ENCODE peak calls at places on chromosome 5, in seven cellular contexts. One of them, this sample, is unnamed.

GRCh38 chr5:179255527-179256228 is 89.6 kb downstream of the ADAMTS2 start:
- DNase-seq in germinal center: no peak
- DNase-seq in sigmoid colon: peak; percentile 52
- DNase-seq in NCI-H460: no peak
- DNase-seq in GM12891: no peak
- DNase-seq in NCI-H1105: no peak
- DNase-seq in HCEC 1CT: no peak
- DNase-seq in this sample: no peak

GRCh38 chr5:96851312-96852062 is 24.8 kb upstream of the ERAP2 start:
- DNase-seq in germinal center: no peak
- DNase-seq in sigmoid colon: no peak
- DNase-seq in NCI-H460: no peak
- DNase-seq in GM12891: no peak
- DNase-seq in NCI-H1105: no peak
- DNase-seq in HCEC 1CT: no peak
- DNase-seq in this sample: no peak

GRCh38 chr5:90645024-90645610 is 86.5 kb downstream of the ADGRV1 start:
- DNase-seq in germinal center: no peak
- DNase-seq in sigmoid colon: no peak
- DNase-seq in NCI-H460: no peak
- DNase-seq in GM12891: no peak
- DNase-seq in NCI-H1105: no peak
- DNase-seq in HCEC 1CT: no peak
- DNase-seq in this sample: no peak

GRCh38 chr5:43981556-43981955 is 378.6 kb downstream of the NNT start:
- DNase-seq in germinal center: no peak
- DNase-seq in sigmoid colon: no peak
- DNase-seq in NCI-H460: no peak
- DNase-seq in GM12891: no peak
- DNase-seq in NCI-H1105: no peak
- DNase-seq in HCEC 1CT: no peak
- DNase-seq in this sample: no peak

GRCh38 chr5:81234299-81234698 is 1.2 kb downstream of the CKMT2 start:
- DNase-seq in germinal center: no peak
- DNase-seq in sigmoid colon: no peak
- DNase-seq in NCI-H460: no peak
- DNase-seq in GM12891: no peak
- DNase-seq in NCI-H1105: no peak
- DNase-seq in HCEC 1CT: no peak
- DNase-seq in this sample: no peak

GRCh38 chr5:143014017-143014651 is 244.0 kb downstream of the ARHGAP26 start:
- DNase-seq in germinal center: peak; percentile 36
- DNase-seq in sigmoid colon: no peak
- DNase-seq in NCI-H460: no peak
- DNase-seq in GM12891: no peak
- DNase-seq in NCI-H1105: no peak
- DNase-seq in HCEC 1CT: no peak
- DNase-seq in this sample: peak; percentile 31

GRCh38 chr5:98458004-98458403 is 315.5 kb upstream of the RGMB start:
- DNase-seq in germinal center: no peak
- DNase-seq in sigmoid colon: no peak
- DNase-seq in NCI-H460: no peak
- DNase-seq in GM12891: no peak
- DNase-seq in NCI-H1105: no peak
- DNase-seq in HCEC 1CT: peak; percentile 83
- DNase-seq in this sample: no peak

GRCh38 chr5:110335361-110336046 is 391.0 kb downstream of the TMEM232 start:
- DNase-seq in germinal center: no peak
- DNase-seq in sigmoid colon: no peak
- DNase-seq in NCI-H460: no peak
- DNase-seq in GM12891: no peak
- DNase-seq in NCI-H1105: no peak
- DNase-seq in HCEC 1CT: no peak
- DNase-seq in this sample: no peak

GRCh38 chr5:181234455-181235306 is 9.0 kb downstream of the RACK1 start:
- DNase-seq in germinal center: no peak
- DNase-seq in sigmoid colon: no peak
- DNase-seq in NCI-H460: no peak
- DNase-seq in GM12891: no peak
- DNase-seq in NCI-H1105: no peak
- DNase-seq in HCEC 1CT: no peak
- DNase-seq in this sample: no peak

GRCh38 chr5:75057551-75057950 is 5.2 kb upstream of the GCNT4 start:
- DNase-seq in germinal center: no peak
- DNase-seq in sigmoid colon: no peak
- DNase-seq in NCI-H460: no peak
- DNase-seq in GM12891: no peak
- DNase-seq in NCI-H1105: no peak
- DNase-seq in HCEC 1CT: no peak
- DNase-seq in this sample: no peak

GRCh38 chr5:136036991-136037705 is 8.4 kb downstream of the TGFBI start:
- DNase-seq in germinal center: peak; percentile 36
- DNase-seq in sigmoid colon: peak; percentile 85
- DNase-seq in NCI-H460: no peak
- DNase-seq in GM12891: no peak
- DNase-seq in NCI-H1105: no peak
- DNase-seq in HCEC 1CT: no peak
- DNase-seq in this sample: no peak

GRCh38 chr5:168238422-168238821 is 53.0 kb upstream of the WWC1 start:
- DNase-seq in germinal center: no peak
- DNase-seq in sigmoid colon: no peak
- DNase-seq in NCI-H460: no peak
- DNase-seq in GM12891: no peak
- DNase-seq in NCI-H1105: no peak
- DNase-seq in HCEC 1CT: no peak
- DNase-seq in this sample: no peak

GRCh38 chr5:81631124-81631523 is 119.8 kb downstream of the SSBP2 start:
- DNase-seq in germinal center: no peak
- DNase-seq in sigmoid colon: no peak
- DNase-seq in NCI-H460: no peak
- DNase-seq in GM12891: no peak
- DNase-seq in NCI-H1105: no peak
- DNase-seq in HCEC 1CT: no peak
- DNase-seq in this sample: no peak

GRCh38 chr5:113162770-113163169 is 186.2 kb downstream of the DCP2 start:
- DNase-seq in germinal center: no peak
- DNase-seq in sigmoid colon: no peak
- DNase-seq in NCI-H460: peak; percentile 36
- DNase-seq in GM12891: no peak
- DNase-seq in NCI-H1105: no peak
- DNase-seq in HCEC 1CT: peak; percentile 80
- DNase-seq in this sample: no peak

GRCh38 chr5:7873216-7873615 is 4.3 kb downstream of the MTRR start:
- DNase-seq in germinal center: no peak
- DNase-seq in sigmoid colon: no peak
- DNase-seq in NCI-H460: no peak
- DNase-seq in GM12891: no peak
- DNase-seq in NCI-H1105: no peak
- DNase-seq in HCEC 1CT: no peak
- DNase-seq in this sample: no peak

GRCh38 chr5:5470933-5471332 is 48.5 kb downstream of the ICE1 start:
- DNase-seq in germinal center: no peak
- DNase-seq in sigmoid colon: no peak
- DNase-seq in NCI-H460: no peak
- DNase-seq in GM12891: no peak
- DNase-seq in NCI-H1105: no peak
- DNase-seq in HCEC 1CT: no peak
- DNase-seq in this sample: no peak

GRCh38 chr5:179801304-179802206 is 5.1 kb downstream of the MGAT4B start:
- DNase-seq in germinal center: peak; percentile 82
- DNase-seq in sigmoid colon: peak; percentile 91
- DNase-seq in NCI-H460: no peak
- DNase-seq in GM12891: peak; percentile 86
- DNase-seq in NCI-H1105: no peak
- DNase-seq in HCEC 1CT: no peak
- DNase-seq in this sample: no peak

GRCh38 chr5:110159202-110159601 is 469.5 kb downstream of the MAN2A1 start:
- DNase-seq in germinal center: no peak
- DNase-seq in sigmoid colon: no peak
- DNase-seq in NCI-H460: peak; percentile 16
- DNase-seq in GM12891: no peak
- DNase-seq in NCI-H1105: no peak
- DNase-seq in HCEC 1CT: peak; percentile 76
- DNase-seq in this sample: no peak

GRCh38 chr5:3385874-3386536 is 209.6 kb upstream of the IRX1 start:
- DNase-seq in germinal center: no peak
- DNase-seq in sigmoid colon: no peak
- DNase-seq in NCI-H460: no peak
- DNase-seq in GM12891: no peak
- DNase-seq in NCI-H1105: no peak
- DNase-seq in HCEC 1CT: no peak
- DNase-seq in this sample: no peak

GRCh38 chr5:104352954-104353353 is 790.4 kb upstream of the NUDT12 start:
- DNase-seq in germinal center: no peak
- DNase-seq in sigmoid colon: no peak
- DNase-seq in NCI-H460: no peak
- DNase-seq in GM12891: no peak
- DNase-seq in NCI-H1105: no peak
- DNase-seq in HCEC 1CT: no peak
- DNase-seq in this sample: no peak

GRCh38 chr5:58887721-58888409 is 305.0 kb downstream of the RAB3C start:
- DNase-seq in germinal center: no peak
- DNase-seq in sigmoid colon: peak; percentile 68
- DNase-seq in NCI-H460: peak; percentile 45
- DNase-seq in GM12891: no peak
- DNase-seq in NCI-H1105: no peak
- DNase-seq in HCEC 1CT: peak; percentile 11
- DNase-seq in this sample: no peak

GRCh38 chr5:34854459-34855174 is 15.7 kb downstream of the TTC23L start:
- DNase-seq in germinal center: no peak
- DNase-seq in sigmoid colon: no peak
- DNase-seq in NCI-H460: no peak
- DNase-seq in GM12891: no peak
- DNase-seq in NCI-H1105: peak; percentile 61
- DNase-seq in HCEC 1CT: no peak
- DNase-seq in this sample: no peak

GRCh38 chr5:11737010-11737409 is 167.2 kb downstream of the CTNND2 start:
- DNase-seq in germinal center: no peak
- DNase-seq in sigmoid colon: no peak
- DNase-seq in NCI-H460: no peak
- DNase-seq in GM12891: no peak
- DNase-seq in NCI-H1105: no peak
- DNase-seq in HCEC 1CT: no peak
- DNase-seq in this sample: no peak

GRCh38 chr5:116442095-116442534 is 132.5 kb downstream of the SEMA6A start:
- DNase-seq in germinal center: no peak
- DNase-seq in sigmoid colon: no peak
- DNase-seq in NCI-H460: no peak
- DNase-seq in GM12891: no peak
- DNase-seq in NCI-H1105: peak; percentile 78
- DNase-seq in HCEC 1CT: peak; percentile 24
- DNase-seq in this sample: no peak

GRCh38 chr5:6576861-6577501 is 55.9 kb downstream of the NSUN2 start:
- DNase-seq in germinal center: peak; percentile 26
- DNase-seq in sigmoid colon: no peak
- DNase-seq in NCI-H460: peak; percentile 37
- DNase-seq in GM12891: no peak
- DNase-seq in NCI-H1105: peak; percentile 41
- DNase-seq in HCEC 1CT: peak; percentile 50
- DNase-seq in this sample: peak; percentile 66

GRCh38 chr5:123206618-123207320 is 117.7 kb downstream of the PRDM6 start:
- DNase-seq in germinal center: no peak
- DNase-seq in sigmoid colon: no peak
- DNase-seq in NCI-H460: no peak
- DNase-seq in GM12891: no peak
- DNase-seq in NCI-H1105: no peak
- DNase-seq in HCEC 1CT: no peak
- DNase-seq in this sample: no peak

GRCh38 chr5:60633336-60633735 is 66.6 kb downstream of the DEPDC1B start:
- DNase-seq in germinal center: no peak
- DNase-seq in sigmoid colon: no peak
- DNase-seq in NCI-H460: no peak
- DNase-seq in GM12891: no peak
- DNase-seq in NCI-H1105: no peak
- DNase-seq in HCEC 1CT: peak; percentile 17
- DNase-seq in this sample: no peak

GRCh38 chr5:146722361-146722779 is 156.2 kb downstream of the PPP2R2B start:
- DNase-seq in germinal center: no peak
- DNase-seq in sigmoid colon: no peak
- DNase-seq in NCI-H460: no peak
- DNase-seq in GM12891: no peak
- DNase-seq in NCI-H1105: no peak
- DNase-seq in HCEC 1CT: no peak
- DNase-seq in this sample: no peak

GRCh38 chr5:133155326-133155969 is 103.6 kb downstream of the HSPA4 start:
- DNase-seq in germinal center: no peak
- DNase-seq in sigmoid colon: no peak
- DNase-seq in NCI-H460: no peak
- DNase-seq in GM12891: no peak
- DNase-seq in NCI-H1105: no peak
- DNase-seq in HCEC 1CT: no peak
- DNase-seq in this sample: no peak

GRCh38 chr5:81121836-81122235 is 111.3 kb upstream of the CKMT2 start:
- DNase-seq in germinal center: no peak
- DNase-seq in sigmoid colon: no peak
- DNase-seq in NCI-H460: no peak
- DNase-seq in GM12891: no peak
- DNase-seq in NCI-H1105: no peak
- DNase-seq in HCEC 1CT: no peak
- DNase-seq in this sample: no peak

GRCh38 chr5:80594810-80595209 is 24.7 kb upstream of the ANKRD34B start:
- DNase-seq in germinal center: no peak
- DNase-seq in sigmoid colon: no peak
- DNase-seq in NCI-H460: no peak
- DNase-seq in GM12891: no peak
- DNase-seq in NCI-H1105: no peak
- DNase-seq in HCEC 1CT: no peak
- DNase-seq in this sample: no peak

GRCh38 chr5:134146651-134147544 is 29.9 kb downstream of the SKP1 start:
- DNase-seq in germinal center: no peak
- DNase-seq in sigmoid colon: no peak
- DNase-seq in NCI-H460: no peak
- DNase-seq in GM12891: no peak
- DNase-seq in NCI-H1105: no peak
- DNase-seq in HCEC 1CT: peak; percentile 5
- DNase-seq in this sample: no peak

GRCh38 chr5:73464016-73464745 is 15.6 kb upstream of the FOXD1 start:
- DNase-seq in germinal center: no peak
- DNase-seq in sigmoid colon: no peak
- DNase-seq in NCI-H460: no peak
- DNase-seq in GM12891: no peak
- DNase-seq in NCI-H1105: no peak
- DNase-seq in HCEC 1CT: no peak
- DNase-seq in this sample: no peak

GRCh38 chr5:90054612-90055011 is 354.9 kb downstream of the CETN3 start:
- DNase-seq in germinal center: no peak
- DNase-seq in sigmoid colon: no peak
- DNase-seq in NCI-H460: no peak
- DNase-seq in GM12891: no peak
- DNase-seq in NCI-H1105: no peak
- DNase-seq in HCEC 1CT: no peak
- DNase-seq in this sample: no peak

GRCh38 chr5:147452137-147452838 is 57.6 kb downstream of the DPYSL3 start:
- DNase-seq in germinal center: no peak
- DNase-seq in sigmoid colon: peak; percentile 75
- DNase-seq in NCI-H460: no peak
- DNase-seq in GM12891: no peak
- DNase-seq in NCI-H1105: peak; percentile 15
- DNase-seq in HCEC 1CT: no peak
- DNase-seq in this sample: no peak

This sample was measured in SK-N-DZ.